ENCODE peak calls at places on chromosomes 13 and 19, in six cellular contexts. T is AG04449, M is EL, Z is activated gamma-delta T cell treated with Interleukin-2 at 50 U/mL for 16 hours, C is iPS DF 6.9, D is activated T-cell treated with anti-CD3 and anti-CD28 coated beads for 24 hours. V is an unnamed sample.

GRCh38 chr13:33764716-33765115 is 53.2 kb upstream of the RFC3 start:
- DNase-seq in T (no peak), M (no peak), Z (no peak), C (no peak), D (no peak), V (no peak)

GRCh38 chr19:1069009-1069779 is 2.2 kb downstream of the ARHGAP45 start:
- DNase-seq in T (no peak), M (no peak), Z (peak; percentile 78), C (no peak), D (no peak), V (peak; percentile 60)

GRCh38 chr13:104650426-104650825 is 1584.2 kb upstream of the SLC10A2 start:
- DNase-seq in T (no peak), M (no peak), Z (no peak), C (no peak), D (no peak), V (no peak)

GRCh38 chr13:108963846-108964600 is 334.6 kb downstream of the MYO16 start:
- DNase-seq in T (peak; percentile 19), M (peak; percentile 58), Z (no peak), C (no peak), D (no peak), V (no peak)

GRCh38 chr19:8147579-8147978 is 1.8 kb downstream of the FBN3 start:
- DNase-seq in T (no peak), M (no peak), Z (no peak), C (no peak), D (no peak), V (no peak)

GRCh38 chr13:112882555-112883024 is 86.4 kb upstream of the MCF2L start:
- DNase-seq in T (no peak), M (no peak), Z (no peak), C (no peak), D (no peak), V (no peak)

GRCh38 chr13:105863300-105863699 is 672.2 kb downstream of the EFNB2 start:
- DNase-seq in T (no peak), M (no peak), Z (no peak), C (no peak), D (no peak), V (no peak)

GRCh38 chr19:8526345-8527062 is 12.5 kb upstream of the ZNF414 start:
- DNase-seq in T (peak; percentile 51), M (peak; percentile 93), Z (no peak), C (peak; percentile 77), D (no peak), V (no peak)

V was measured in stimulated activated naive B cell treated with anti-CD40 and anti-IgM and Interleukin-4, amounts not matched to agents 10 μg/mL and 1 μg/mL and 100 μg/mL, for 72 hours.